ENCODE peak calls at places on chromosomes 11 and 22, in eight cellular contexts. One of them, this sample, is unnamed.

GRCh38 chr22:32261306-32261705 is 6.2 kb upstream of the SLC5A4 start:
- DNase-seq in MM.1S: no peak
- DNase-seq in astrocyte: no peak
- DNase-seq in H1: no peak
- DNase-seq in K562: no peak
- DNase-seq in PC-3: no peak
- DNase-seq in mesenchymal stem cell: no peak
- DNase-seq in hepatocyte: no peak
- DNase-seq in this sample: no peak

GRCh38 chr22:30234786-30235470 is 11.6 kb downstream of the LIF start:
- DNase-seq in astrocyte: peak; percentile 97
- DNase-seq in hepatocyte: peak; percentile 78
- DNase-seq in K562: no peak
- DNase-seq in H1: no peak
- DNase-seq in mesenchymal stem cell: peak; percentile 83
- DNase-seq in PC-3: no peak
- DNase-seq in MM.1S: no peak
- DNase-seq in this sample: no peak

GRCh38 chr22:31739795-31740201 is 10.1 kb downstream of the PRR14L start:
- DNase-seq in astrocyte: no peak
- DNase-seq in hepatocyte: no peak
- DNase-seq in mesenchymal stem cell: peak; percentile 38
- DNase-seq in K562: no peak
- DNase-seq in H1: no peak
- DNase-seq in MM.1S: no peak
- DNase-seq in PC-3: no peak
- DNase-seq in this sample: no peak

GRCh38 chr22:40637181-40638150 is 947 bp upstream of the MRTFA start:
- DNase-seq in K562: peak; percentile 37
- DNase-seq in hepatocyte: peak; percentile 65
- DNase-seq in astrocyte: no peak
- DNase-seq in H1: no peak
- DNase-seq in MM.1S: peak; percentile 44
- DNase-seq in PC-3: peak; percentile 7
- DNase-seq in mesenchymal stem cell: no peak
- DNase-seq in this sample: no peak

GRCh38 chr11:33534575-33534974 is 166.1 kb downstream of the C11orf91 start:
- DNase-seq in MM.1S: no peak
- DNase-seq in K562: no peak
- DNase-seq in PC-3: peak; percentile 63
- DNase-seq in hepatocyte: no peak
- DNase-seq in H1: no peak
- DNase-seq in astrocyte: peak; percentile 48
- DNase-seq in mesenchymal stem cell: no peak
- DNase-seq in this sample: peak; percentile 81

GRCh38 chr11:48242501-48242900 is 2.4 kb upstream of the OR4X2 start:
- DNase-seq in MM.1S: no peak
- DNase-seq in H1: no peak
- DNase-seq in K562: no peak
- DNase-seq in hepatocyte: no peak
- DNase-seq in mesenchymal stem cell: no peak
- DNase-seq in astrocyte: no peak
- DNase-seq in PC-3: no peak
- DNase-seq in this sample: no peak

GRCh38 chr11:112228706-112229105 is 2.5 kb downstream of the PTS start:
- DNase-seq in PC-3: no peak
- DNase-seq in astrocyte: no peak
- DNase-seq in MM.1S: no peak
- DNase-seq in hepatocyte: no peak
- DNase-seq in H1: no peak
- DNase-seq in K562: no peak
- DNase-seq in mesenchymal stem cell: no peak
- DNase-seq in this sample: no peak

GRCh38 chr22:43826142-43827093 is 14.3 kb upstream of the EFCAB6 start:
- DNase-seq in astrocyte: peak; percentile 77
- DNase-seq in mesenchymal stem cell: peak; percentile 31
- DNase-seq in H1: no peak
- DNase-seq in PC-3: peak; percentile 62
- DNase-seq in K562: no peak
- DNase-seq in MM.1S: peak; percentile 22
- DNase-seq in hepatocyte: peak; percentile 75
- DNase-seq in this sample: peak; percentile 68

GRCh38 chr11:126459691-126460404 is 104.4 kb downstream of the ST3GAL4 start:
- DNase-seq in K562: no peak
- DNase-seq in astrocyte: peak; percentile 38
- DNase-seq in PC-3: no peak
- DNase-seq in MM.1S: no peak
- DNase-seq in hepatocyte: peak; percentile 55
- DNase-seq in mesenchymal stem cell: no peak
- DNase-seq in H1: no peak
- DNase-seq in this sample: no peak

GRCh38 chr11:16805942-16806341 is 67.5 kb downstream of the C11orf58 start:
- DNase-seq in astrocyte: no peak
- DNase-seq in mesenchymal stem cell: no peak
- DNase-seq in PC-3: peak; percentile 81
- DNase-seq in H1: no peak
- DNase-seq in hepatocyte: no peak
- DNase-seq in MM.1S: no peak
- DNase-seq in K562: no peak
- DNase-seq in this sample: no peak

GRCh38 chr11:110085255-110085838 is 7.8 kb upstream of the ZC3H12C start:
- DNase-seq in mesenchymal stem cell: peak; percentile 39
- DNase-seq in PC-3: no peak
- DNase-seq in MM.1S: no peak
- DNase-seq in H1: no peak
- DNase-seq in hepatocyte: no peak
- DNase-seq in K562: no peak
- DNase-seq in astrocyte: no peak
- DNase-seq in this sample: peak; percentile 37

GRCh38 chr11:2703487-2704141 is 3.8 kb upstream of the KCNQ1OT1 start:
- DNase-seq in K562: no peak
- DNase-seq in PC-3: no peak
- DNase-seq in hepatocyte: peak; percentile 78
- DNase-seq in MM.1S: no peak
- DNase-seq in astrocyte: no peak
- DNase-seq in H1: no peak
- DNase-seq in mesenchymal stem cell: no peak
- DNase-seq in this sample: no peak

GRCh38 chr11:114296190-114296978 is at the start of gene NNMT:
- DNase-seq in astrocyte: peak; percentile 98
- DNase-seq in hepatocyte: peak; percentile 75
- DNase-seq in PC-3: peak; percentile 60
- DNase-seq in MM.1S: no peak
- DNase-seq in mesenchymal stem cell: peak; percentile 99
- DNase-seq in H1: no peak
- DNase-seq in K562: peak; percentile 30
- DNase-seq in this sample: peak; percentile 89
- H3K4me2 ChIP-seq in astrocyte: peak within 1 kb of the TSS; percentile 86
- H3K4me2 ChIP-seq in hepatocyte: peak within 1 kb of the TSS; percentile 28
- H3K4me2 ChIP-seq in PC-3: peak within 1 kb of the TSS; percentile 52
- H3K4me2 ChIP-seq in MM.1S: no peak within 1 kb of the TSS
- H3K4me2 ChIP-seq in mesenchymal stem cell: peak within 1 kb of the TSS; percentile 67
- H3K4me2 ChIP-seq in H1: no peak within 1 kb of the TSS
- H3K4me2 ChIP-seq in K562: peak within 1 kb of the TSS; percentile 85
- H3K4me2 ChIP-seq in this sample: peak within 1 kb of the TSS; percentile 83

GRCh38 chr11:19597194-19597593 is 115.4 kb upstream of the NAV2 start:
- DNase-seq in K562: no peak
- DNase-seq in astrocyte: peak; percentile 73
- DNase-seq in H1: no peak
- DNase-seq in hepatocyte: no peak
- DNase-seq in mesenchymal stem cell: peak; percentile 53
- DNase-seq in MM.1S: no peak
- DNase-seq in PC-3: peak; percentile 11
- DNase-seq in this sample: peak; percentile 50
- H3K4me2 ChIP-seq in K562: no peak overlapping the region
- H3K4me2 ChIP-seq in astrocyte: peak overlapping the region; percentile 75
- H3K4me2 ChIP-seq in H1: no peak overlapping the region
- H3K4me2 ChIP-seq in hepatocyte: no peak overlapping the region
- H3K4me2 ChIP-seq in mesenchymal stem cell: no peak overlapping the region
- H3K4me2 ChIP-seq in MM.1S: no peak overlapping the region
- H3K4me2 ChIP-seq in PC-3: peak overlapping the region; percentile 76
- H3K4me2 ChIP-seq in this sample: no peak overlapping the region

GRCh38 chr11:115610908-115611307 is 106.7 kb upstream of the CADM1 start:
- DNase-seq in K562: no peak
- DNase-seq in mesenchymal stem cell: no peak
- DNase-seq in PC-3: no peak
- DNase-seq in astrocyte: no peak
- DNase-seq in MM.1S: no peak
- DNase-seq in hepatocyte: no peak
- DNase-seq in H1: no peak
- DNase-seq in this sample: no peak
- H3K4me2 ChIP-seq in K562: no peak overlapping the region
- H3K4me2 ChIP-seq in mesenchymal stem cell: no peak overlapping the region
- H3K4me2 ChIP-seq in PC-3: no peak overlapping the region
- H3K4me2 ChIP-seq in astrocyte: no peak overlapping the region
- H3K4me2 ChIP-seq in MM.1S: no peak overlapping the region
- H3K4me2 ChIP-seq in hepatocyte: no peak overlapping the region
- H3K4me2 ChIP-seq in H1: no peak overlapping the region
- H3K4me2 ChIP-seq in this sample: no peak overlapping the region

GRCh38 chr11:64291746-64292457 is 800 bp downstream of the KCNK4 start:
- DNase-seq in K562: no peak
- DNase-seq in PC-3: no peak
- DNase-seq in hepatocyte: no peak
- DNase-seq in H1: no peak
- DNase-seq in mesenchymal stem cell: no peak
- DNase-seq in MM.1S: no peak
- DNase-seq in astrocyte: no peak
- DNase-seq in this sample: no peak

GRCh38 chr11:64292458-64293254 is 1.6 kb downstream of the KCNK4 start:
- DNase-seq in hepatocyte: no peak
- DNase-seq in K562: no peak
- DNase-seq in H1: no peak
- DNase-seq in mesenchymal stem cell: no peak
- DNase-seq in MM.1S: peak; percentile 4
- DNase-seq in astrocyte: no peak
- DNase-seq in PC-3: no peak
- DNase-seq in this sample: no peak

GRCh38 chr11:64290352-64290751 is 750 bp upstream of the KCNK4 start:
- DNase-seq in H1: no peak
- DNase-seq in PC-3: no peak
- DNase-seq in hepatocyte: no peak
- DNase-seq in astrocyte: no peak
- DNase-seq in MM.1S: peak; percentile 1
- DNase-seq in K562: no peak
- DNase-seq in mesenchymal stem cell: no peak
- DNase-seq in this sample: no peak

GRCh38 chr11:64289011-64289564 is 2.0 kb upstream of the KCNK4 start:
- DNase-seq in mesenchymal stem cell: no peak
- DNase-seq in PC-3: no peak
- DNase-seq in H1: no peak
- DNase-seq in MM.1S: no peak
- DNase-seq in K562: no peak
- DNase-seq in astrocyte: no peak
- DNase-seq in hepatocyte: no peak
- DNase-seq in this sample: no peak

DNA sequence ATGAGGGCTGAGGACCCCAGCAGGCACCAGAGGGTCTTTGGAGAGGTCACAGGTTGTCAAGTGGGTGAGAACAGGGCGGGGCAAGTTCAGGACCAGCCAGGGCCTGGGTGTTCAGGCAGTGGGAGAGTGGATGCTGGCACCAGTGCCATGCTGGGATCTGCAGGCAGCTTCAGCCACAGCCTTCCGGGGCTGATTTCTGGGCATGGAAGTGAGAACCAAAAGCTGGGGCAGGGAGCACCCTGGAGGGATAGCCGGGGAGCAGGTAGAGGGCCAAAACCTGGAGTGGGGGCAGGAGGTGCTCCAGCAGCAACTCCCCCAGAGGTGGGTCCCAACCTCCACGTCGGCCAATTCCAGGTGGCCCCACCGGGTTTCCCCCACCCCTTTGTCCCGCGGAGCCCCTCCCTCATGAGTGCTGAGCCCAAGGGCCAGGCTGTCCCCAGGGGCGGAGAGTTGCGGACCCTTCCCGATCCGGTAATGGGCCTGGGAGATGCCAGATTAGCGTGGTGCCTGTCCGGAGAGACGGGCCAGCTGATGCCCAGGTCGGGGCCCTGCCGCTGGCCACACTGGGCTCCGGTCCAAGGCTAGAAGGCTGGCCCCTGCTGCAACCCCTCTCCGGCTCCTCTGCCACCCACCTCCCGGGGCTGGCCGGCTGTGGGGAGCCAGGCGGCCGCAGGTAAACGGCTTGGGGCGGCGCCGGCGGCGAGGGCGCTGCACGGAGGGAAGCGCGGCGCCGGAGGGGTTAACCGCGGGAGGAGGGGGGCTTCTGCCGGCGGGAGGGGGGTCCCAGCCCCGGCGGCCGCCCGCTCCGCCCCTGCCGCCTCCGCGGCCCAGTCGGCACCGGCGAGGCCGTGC is at the start of gene KCNK4:
- DNase-seq in MM.1S: peak; percentile 1
- DNase-seq in PC-3: no peak
- DNase-seq in astrocyte: no peak
- DNase-seq in hepatocyte: no peak
- DNase-seq in mesenchymal stem cell: no peak
- DNase-seq in H1: no peak
- DNase-seq in K562: no peak
- DNase-seq in this sample: no peak
- H3K4me2 ChIP-seq in MM.1S: peak within 1 kb of the TSS; percentile 12
- H3K4me2 ChIP-seq in PC-3: peak within 1 kb of the TSS; percentile 68
- H3K4me2 ChIP-seq in astrocyte: peak within 1 kb of the TSS; percentile 72
- H3K4me2 ChIP-seq in hepatocyte: peak within 1 kb of the TSS; percentile 89
- H3K4me2 ChIP-seq in mesenchymal stem cell: peak within 1 kb of the TSS; percentile 92
- H3K4me2 ChIP-seq in H1: peak within 1 kb of the TSS; percentile 88
- H3K4me2 ChIP-seq in K562: no peak within 1 kb of the TSS
- H3K4me2 ChIP-seq in this sample: peak within 1 kb of the TSS; percentile 85

GRCh38 chr11:211741-212140 is 4.2 kb downstream of the RIC8A start:
- DNase-seq in K562: no peak
- DNase-seq in PC-3: no peak
- DNase-seq in mesenchymal stem cell: no peak
- DNase-seq in H1: no peak
- DNase-seq in MM.1S: no peak
- DNase-seq in astrocyte: no peak
- DNase-seq in hepatocyte: no peak
- DNase-seq in this sample: no peak
- H3K4me2 ChIP-seq in K562: no peak overlapping the region
- H3K4me2 ChIP-seq in PC-3: no peak overlapping the region
- H3K4me2 ChIP-seq in mesenchymal stem cell: no peak overlapping the region
- H3K4me2 ChIP-seq in H1: no peak overlapping the region
- H3K4me2 ChIP-seq in MM.1S: no peak overlapping the region
- H3K4me2 ChIP-seq in astrocyte: no peak overlapping the region
- H3K4me2 ChIP-seq in hepatocyte: no peak overlapping the region
- H3K4me2 ChIP-seq in this sample: no peak overlapping the region

This sample was measured in mammary epithelial cell.